ENCODE peak calls at places on chromosomes 5 and 9, in five cellular contexts. A, V, N, I and W are unnamed samples.

GRCh38 chr5:139246394-139246793 is 47.1 kb upstream of the MATR3 start:
- DNase-seq in I (peak; percentile 88), A (peak; percentile 14), V (peak; percentile 61), N (no peak), W (no peak)

GRCh38 chr5:172659909-172660628 is 19.0 kb downstream of the NEURL1B start:
- DNase-seq in A (peak; percentile 57), V (peak; percentile 74), N (no peak), I (peak; percentile 75), W (no peak)

GRCh38 chr5:149486726-149487635 is 64.3 kb downstream of the CSNK1A1 start:
- DNase-seq in N (no peak), I (peak; percentile 33), A (no peak), V (peak; percentile 77), W (no peak)

GRCh38 chr9:93585695-93586094 is 9.3 kb downstream of the PHF2 start:
- DNase-seq in I (no peak), A (no peak), N (no peak), V (no peak), W (no peak)

GRCh38 chr5:16618138-16618897 is 1.5 kb upstream of the RETREG1 start:
- DNase-seq in V (no peak), N (no peak), I (no peak), A (no peak), W (no peak)

GRCh38 chr5:138029944-138030343 is 2.9 kb downstream of the FAM13B start:
- DNase-seq in V (no peak), I (no peak), N (no peak), A (no peak), W (no peak)

GRCh38 chr5:137516251-137516797 is 17.2 kb upstream of the SPOCK1 start:
- DNase-seq in V (no peak), A (no peak), I (no peak), N (no peak), W (no peak)

GRCh38 chr5:83589786-83590185 is 118.2 kb downstream of the VCAN start:
- DNase-seq in I (no peak), N (no peak), V (no peak), A (no peak), W (peak; percentile 24)

GRCh38 chr9:103444157-103444556 is 449.0 kb downstream of the CYLC2 start:
- DNase-seq in V (peak; percentile 51), A (peak; percentile 6), N (no peak), I (no peak), W (no peak)

GRCh38 chr9:124835026-124835501 is 18.2 kb upstream of the WDR38 start:
- DNase-seq in V (peak; percentile 91), N (peak; percentile 85), A (peak; percentile 68), I (peak; percentile 80), W (no peak)

GRCh38 chr9:105835721-105836120 is 141.4 kb downstream of the TMEM38B start:
- DNase-seq in I (no peak), N (no peak), A (no peak), V (no peak), W (no peak)

GRCh38 chr9:124139001-124139400 is 118.7 kb upstream of the NEK6 start:
- DNase-seq in A (peak; percentile 63), N (no peak), V (peak; percentile 84), I (peak; percentile 69), W (no peak)

GRCh38 chr9:89815061-89815902 is 210.5 kb downstream of the GADD45G start:
- DNase-seq in N (no peak), I (no peak), A (no peak), V (no peak), W (no peak)

GRCh38 chr5:17039170-17039569 is 103.1 kb upstream of the MYO10 start:
- DNase-seq in V (no peak), N (no peak), A (no peak), I (no peak), W (no peak)

GRCh38 chr5:119400248-119400647 is 44.4 kb downstream of the TNFAIP8 start:
- DNase-seq in I (peak; percentile 75), A (no peak), N (no peak), V (no peak), W (peak; percentile 67)

GRCh38 chr9:80359941-80360881 is 788.4 kb downstream of the TLE4 start:
- DNase-seq in A (no peak), V (no peak), N (no peak), I (no peak), W (no peak)

GRCh38 chr5:113115061-113115460 is 138.5 kb downstream of the DCP2 start:
- DNase-seq in V (no peak), A (no peak), N (no peak), I (no peak), W (no peak)

GRCh38 chr5:139482050-139482889 is at the start of gene STING1:
- DNase-seq in A (peak; percentile 91), V (peak; percentile 98), I (peak; percentile 99), N (peak; percentile 28), W (peak; percentile 86)

GRCh38 chr5:10626473-10627013 is 62.7 kb downstream of the ANKRD33B start:
- DNase-seq in I (no peak), V (no peak), A (no peak), N (no peak), W (no peak)

GRCh38 chr5:997001-997474 is 11.6 kb upstream of the NKD2 start:
- DNase-seq in V (no peak), I (peak; percentile 37), A (no peak), N (no peak), W (no peak)

GRCh38 chr5:101717729-101718128 is 578.4 kb downstream of the SLCO4C1 start:
- DNase-seq in I (no peak), A (no peak), V (no peak), N (peak; percentile 35), W (no peak)

GRCh38 chr5:32585122-32585445 is 273 bp upstream of the SUB1 start:
- DNase-seq in V (no peak), I (no peak), N (no peak), A (no peak), W (no peak)

GRCh38 chr9:37942616-37943328 is 38.8 kb upstream of the SLC25A51 start:
- DNase-seq in I (no peak), N (no peak), V (no peak), A (no peak), W (no peak)